ENCODE peak calls at places on chromosomes 2 and 18, in nine cellular contexts. W is MCF 10A, R is GM18507, V is aorta, D is GM13977, J is osteoblast, K is NCI-H82, U is iris pigment epithelial cell, X is HepG2. E is an unnamed sample.
A peak's percentile ranks its signal among the peaks of the same experiment; 100 is the strongest.

GRCh38 chr18:71442830-71443229 is 1101.3 kb downstream of the CBLN2 start:
- DNase-seq in W (peak; percentile 47), R (no peak), V (no peak), D (no peak), J (no peak), K (no peak), U (peak; percentile 1), X (no peak), E (peak; percentile 4)

GRCh38 chr2:63576546-63576945 is 11.7 kb downstream of the WDPCP start:
- DNase-seq in W (no peak), R (no peak), V (no peak), D (no peak), J (no peak), K (no peak), U (no peak), X (no peak), E (no peak)

GRCh38 chr2:207505728-207506127 is 24.0 kb upstream of the CREB1 start:
- DNase-seq in W (peak; percentile 80), R (no peak), V (no peak), D (no peak), J (peak; percentile 76), K (no peak), U (peak; percentile 89), X (no peak), E (peak; percentile 91)

GRCh38 chr2:222120933-222121332 is 177.9 kb downstream of the PAX3 start:
- DNase-seq in W (no peak), R (no peak), V (no peak), D (no peak), J (no peak), K (no peak), U (no peak), X (no peak), E (no peak)

GRCh38 chr2:222919841-222920609 is 59.2 kb downstream of the ACSL3 start:
- DNase-seq in W (peak; percentile 60), R (no peak), V (no peak), D (no peak), J (peak; percentile 91), K (no peak), U (peak; percentile 94), X (no peak), E (peak; percentile 94)

GRCh38 chr2:56088411-56088810 is 95.4 kb upstream of the CCDC85A start:
- DNase-seq in W (no peak), R (no peak), V (no peak), D (no peak), J (no peak), K (no peak), U (peak; percentile 10), X (no peak), E (no peak)

GRCh38 chr18:28108801-28109200 is 68.1 kb downstream of the CDH2 start:
- DNase-seq in W (peak; percentile 14), R (no peak), V (no peak), D (no peak), J (peak; percentile 8), K (peak; percentile 83), U (no peak), X (no peak), E (peak; percentile 70)

GRCh38 chr2:221529943-221530652 is 42.0 kb downstream of the EPHA4 start:
- DNase-seq in W (peak; percentile 88), R (no peak), V (no peak), D (no peak), J (peak; percentile 81), K (no peak), U (peak; percentile 90), X (no peak), E (peak; percentile 73)

GRCh38 chr2:174342600-174343342 is 8.0 kb downstream of the SP9 start:
- DNase-seq in W (no peak), R (no peak), V (no peak), D (peak; percentile 45), J (peak; percentile 53), K (peak; percentile 33), U (no peak), X (no peak), E (peak; percentile 12)

GRCh38 chr2:235433860-235434259 is 60.0 kb upstream of the AGAP1 start:
- DNase-seq in W (peak; percentile 31), R (no peak), V (no peak), D (no peak), J (no peak), K (no peak), U (peak; percentile 3), X (peak; percentile 10), E (peak; percentile 64)

GRCh38 chr2:143110759-143111428 is 18.3 kb upstream of the ARHGAP15 start:
- DNase-seq in W (peak; percentile 86), R (no peak), V (peak; percentile 69), D (peak; percentile 10), J (peak; percentile 3), K (peak; percentile 87), U (peak; percentile 56), X (peak; percentile 68), E (peak; percentile 67)

GRCh38 chr2:222952204-222952603 is 91.4 kb downstream of the ACSL3 start:
- DNase-seq in W (peak; percentile 31), R (no peak), V (no peak), D (no peak), J (no peak), K (peak; percentile 51), U (no peak), X (no peak), E (no peak)

GRCh38 chr2:108182489-108182888 is 57.3 kb upstream of the SULT1C3 start:
- DNase-seq in W (peak; percentile 38), R (no peak), V (no peak), D (no peak), J (no peak), K (peak; percentile 66), U (peak; percentile 45), X (peak; percentile 31), E (peak; percentile 46)

GRCh38 chr2:106997204-106997603 is 111.2 kb upstream of the ST6GAL2 start:
- DNase-seq in W (no peak), R (no peak), V (no peak), D (no peak), J (no peak), K (no peak), U (no peak), X (no peak), E (no peak)

GRCh38 chr2:211132586-211132985 is 576.2 kb downstream of the CPS1 start:
- DNase-seq in W (no peak), R (no peak), V (no peak), D (no peak), J (peak; percentile 3), K (no peak), U (peak; percentile 83), X (no peak), E (peak; percentile 22)

GRCh38 chr2:690799-691198 is 13.6 kb upstream of the TMEM18 start:
- DNase-seq in W (no peak), R (no peak), V (no peak), D (no peak), J (no peak), K (no peak), U (no peak), X (no peak), E (no peak)

GRCh38 chr2:201107624-201108023 is 8.3 kb upstream of the CFLAR start:
- DNase-seq in W (no peak), R (no peak), V (no peak), D (no peak), J (no peak), K (no peak), U (no peak), X (peak; percentile 77), E (no peak)

GRCh38 chr2:172373761-172374160 is 53.6 kb upstream of the ITGA6 start:
- DNase-seq in W (no peak), R (no peak), V (no peak), D (no peak), J (peak; percentile 81), K (no peak), U (peak; percentile 55), X (no peak), E (peak; percentile 34)

GRCh38 chr2:232385660-232386489 is 7.3 kb downstream of the ALPP start:
- DNase-seq in W (no peak), R (no peak), V (no peak), D (no peak), J (peak; percentile 87), K (peak; percentile 44), U (peak; percentile 95), X (no peak), E (peak; percentile 97)

GRCh38 chr2:36820942-36821605 is 124.6 kb downstream of the VIT start:
- DNase-seq in W (no peak), R (no peak), V (no peak), D (no peak), J (peak; percentile 3), K (no peak), U (no peak), X (peak; percentile 55), E (no peak)

GRCh38 chr2:134501476-134502089 is 217.2 kb downstream of the TMEM163 start:
- DNase-seq in W (no peak), R (no peak), V (no peak), D (no peak), J (no peak), K (no peak), U (no peak), X (no peak), E (no peak)

GRCh38 chr2:116980354-116980753 is 834.1 kb upstream of the DDX18 start:
- DNase-seq in W (no peak), R (no peak), V (no peak), D (no peak), J (no peak), K (no peak), U (no peak), X (no peak), E (no peak)

GRCh38 chr2:109586687-109587086 is 27.1 kb downstream of the SEPTIN10 start:
- DNase-seq in W (no peak), R (no peak), V (no peak), D (no peak), J (no peak), K (no peak), U (no peak), X (no peak), E (no peak)

GRCh38 chr2:73059106-73059505 is 12.4 kb downstream of the SFXN5 start:
- DNase-seq in W (no peak), R (no peak), V (no peak), D (no peak), J (no peak), K (no peak), U (no peak), X (no peak), E (no peak)

GRCh38 chr18:65990944-65991708 is 240.3 kb downstream of the CDH7 start:
- DNase-seq in W (peak; percentile 4), R (no peak), V (no peak), D (no peak), J (no peak), K (no peak), U (no peak), X (no peak), E (no peak)

GRCh38 chr2:128466377-128467175 is 147.9 kb upstream of the HS6ST1 start:
- DNase-seq in W (peak; percentile 8), R (no peak), V (peak; percentile 87), D (no peak), J (peak; percentile 62), K (no peak), U (no peak), X (no peak), E (no peak)

GRCh38 chr2:187936228-187936627 is 355.4 kb upstream of the GULP1 start:
- DNase-seq in W (no peak), R (no peak), V (no peak), D (no peak), J (no peak), K (no peak), U (no peak), X (no peak), E (no peak)

GRCh38 chr2:128734521-128735295 is 416.0 kb upstream of the HS6ST1 start:
- DNase-seq in W (no peak), R (no peak), V (no peak), D (no peak), J (peak; percentile 93), K (no peak), U (peak; percentile 84), X (no peak), E (no peak)

GRCh38 chr18:58590231-58590630 is 38.7 kb downstream of the ALPK2 start:
- DNase-seq in W (no peak), R (no peak), V (no peak), D (no peak), J (peak; percentile 92), K (no peak), U (peak; percentile 91), X (peak; percentile 77), E (peak; percentile 91)

GRCh38 chr2:145595296-145595695 is 1075.4 kb upstream of the ZEB2 start:
- DNase-seq in W (peak; percentile 35), R (no peak), V (no peak), D (no peak), J (no peak), K (no peak), U (peak; percentile 64), X (no peak), E (peak; percentile 23)

GRCh38 chr2:231590614-231591013 is 2.0 kb upstream of the TEX44 start:
- DNase-seq in W (no peak), R (no peak), V (no peak), D (no peak), J (no peak), K (no peak), U (no peak), X (no peak), E (no peak)

E was measured in M059J.